ENCODE peak calls at places on chromosome 22, in ten cellular contexts. P is lung microvascular endothelial cell, G is COLO829, Z is NCI-H460, W is Ammon's horn, N is fibroblast of gingiva, B is HFFc6, E is upper lobe of right lung, I is A172, M is NCI-H69. X is an unnamed sample.

GRCh38 chr22:45227645-45228400 is 12.9 kb downstream of the KIAA0930 start:
- DNase-seq in Z (no peak), M (no peak), G (no peak), E (no peak), I (no peak), W (peak), P (no peak), B (no peak), N (no peak), X (no peak)

GRCh38 chr22:26463688-26464087 is 19.9 kb downstream of the HPS4 start:
- DNase-seq in I (no peak), E (no peak), B (peak), N (no peak), Z (no peak), G (no peak), W (no peak), P (no peak), M (no peak), X (no peak)

GRCh38 chr22:20107471-20107901 is 8.4 kb upstream of the RANBP1 start:
- DNase-seq in B (no peak), G (no peak), N (no peak), I (no peak), E (no peak), Z (no peak), W (no peak), M (no peak), P (no peak), X (no peak)

GRCh38 chr22:40036591-40037225 is 42.0 kb downstream of the FAM83F start:
- DNase-seq in N (peak), E (peak), P (peak), B (peak), G (peak), I (peak), W (peak), Z (peak), M (peak), X (no peak)

GRCh38 chr22:32482708-32483107 is 8.1 kb downstream of the FBXO7 start:
- DNase-seq in G (no peak), N (no peak), Z (no peak), E (no peak), M (no peak), P (no peak), W (no peak), I (no peak), B (no peak), X (no peak)

GRCh38 chr22:33000342-33001280 is 57.6 kb downstream of the SYN3 start:
- DNase-seq in M (peak), N (peak), E (peak), Z (peak), W (peak), I (peak), B (peak), P (peak), G (peak), X (peak)

GRCh38 chr22:50269573-50270301 is 443 bp downstream of the MAPK11 start:
- DNase-seq in P (peak), I (no peak), B (no peak), G (no peak), W (no peak), E (no peak), M (peak), Z (no peak), N (peak), X (no peak)

GRCh38 chr22:26045051-26045450 is 124.2 kb upstream of the SEZ6L start:
- DNase-seq in W (no peak), E (no peak), N (no peak), B (no peak), I (no peak), G (no peak), Z (no peak), M (peak), P (no peak), X (no peak)

X was measured in left colon.